ENCODE peak calls at places on chromosomes 6 and 20, in nine cellular contexts. One of them, this sample, is unnamed.

GRCh38 chr6:113847435-113847834 is 9.7 kb upstream of the MARCKS start:
- DNase-seq in cardiac fibroblast: peak
- DNase-seq in Calu3: no peak
- DNase-seq in K562: no peak
- DNase-seq in endothelial cell: no peak
- DNase-seq in adrenal gland: no peak
- DNase-seq in heart left ventricle: no peak
- DNase-seq in epithelial cell of esophagus: peak
- DNase-seq in A549: no peak
- DNase-seq in this sample: no peak

GRCh38 chr6:149271348-149272340 is 45.9 kb upstream of the TAB2 start:
- DNase-seq in K562: no peak
- DNase-seq in epithelial cell of esophagus: no peak
- DNase-seq in A549: no peak
- DNase-seq in cardiac fibroblast: peak
- DNase-seq in endothelial cell: no peak
- DNase-seq in adrenal gland: peak
- DNase-seq in Calu3: no peak
- DNase-seq in heart left ventricle: no peak
- DNase-seq in this sample: no peak

GRCh38 chr6:160065200-160065599 is 56.4 kb upstream of the SLC22A1 start:
- DNase-seq in K562: no peak
- DNase-seq in cardiac fibroblast: no peak
- DNase-seq in A549: no peak
- DNase-seq in Calu3: no peak
- DNase-seq in heart left ventricle: no peak
- DNase-seq in epithelial cell of esophagus: peak
- DNase-seq in endothelial cell: no peak
- DNase-seq in adrenal gland: no peak
- DNase-seq in this sample: no peak

GRCh38 chr6:85516168-85516567 is 66.3 kb downstream of the NT5E start:
- DNase-seq in endothelial cell: no peak
- DNase-seq in adrenal gland: no peak
- DNase-seq in cardiac fibroblast: peak
- DNase-seq in Calu3: no peak
- DNase-seq in K562: no peak
- DNase-seq in epithelial cell of esophagus: peak
- DNase-seq in heart left ventricle: no peak
- DNase-seq in A549: no peak
- DNase-seq in this sample: no peak

GRCh38 chr20:59351148-59352040 is 51.0 kb downstream of the EDN3 start:
- DNase-seq in A549: peak
- DNase-seq in heart left ventricle: no peak
- DNase-seq in Calu3: no peak
- DNase-seq in epithelial cell of esophagus: no peak
- DNase-seq in cardiac fibroblast: no peak
- DNase-seq in endothelial cell: no peak
- DNase-seq in adrenal gland: no peak
- DNase-seq in K562: no peak
- DNase-seq in this sample: no peak

GRCh38 chr6:109991307-109992101 is 13.4 kb downstream of the GPR6 start:
- DNase-seq in heart left ventricle: no peak
- DNase-seq in endothelial cell: no peak
- DNase-seq in Calu3: no peak
- DNase-seq in cardiac fibroblast: no peak
- DNase-seq in epithelial cell of esophagus: no peak
- DNase-seq in adrenal gland: no peak
- DNase-seq in A549: no peak
- DNase-seq in K562: no peak
- DNase-seq in this sample: no peak

GRCh38 chr6:119348308-119349040 is 1.1 kb downstream of the MAN1A1 start:
- DNase-seq in heart left ventricle: peak
- DNase-seq in adrenal gland: peak
- DNase-seq in Calu3: peak
- DNase-seq in epithelial cell of esophagus: peak
- DNase-seq in K562: peak
- DNase-seq in A549: no peak
- DNase-seq in cardiac fibroblast: no peak
- DNase-seq in endothelial cell: peak
- DNase-seq in this sample: peak

GRCh38 chr20:53842301-53843099 is 227.9 kb downstream of the BCAS1 start:
- DNase-seq in heart left ventricle: no peak
- DNase-seq in cardiac fibroblast: no peak
- DNase-seq in Calu3: no peak
- DNase-seq in K562: no peak
- DNase-seq in A549: no peak
- DNase-seq in endothelial cell: no peak
- DNase-seq in adrenal gland: no peak
- DNase-seq in epithelial cell of esophagus: no peak
- DNase-seq in this sample: no peak

GRCh38 chr6:165090206-165090605 is 219.2 kb downstream of the C6orf118 start:
- DNase-seq in adrenal gland: no peak
- DNase-seq in A549: no peak
- DNase-seq in epithelial cell of esophagus: no peak
- DNase-seq in Calu3: no peak
- DNase-seq in heart left ventricle: no peak
- DNase-seq in endothelial cell: no peak
- DNase-seq in K562: no peak
- DNase-seq in cardiac fibroblast: no peak
- DNase-seq in this sample: no peak

GRCh38 chr6:16345449-16346330 is 107.3 kb downstream of the GMPR start:
- DNase-seq in epithelial cell of esophagus: peak
- DNase-seq in endothelial cell: no peak
- DNase-seq in cardiac fibroblast: peak
- DNase-seq in adrenal gland: peak
- DNase-seq in K562: peak
- DNase-seq in Calu3: no peak
- DNase-seq in A549: peak
- DNase-seq in heart left ventricle: no peak
- DNase-seq in this sample: no peak

GRCh38 chr20:10322073-10323012 is 103.7 kb downstream of the SNAP25 start:
- DNase-seq in cardiac fibroblast: no peak
- DNase-seq in endothelial cell: no peak
- DNase-seq in epithelial cell of esophagus: peak
- DNase-seq in K562: no peak
- DNase-seq in Calu3: no peak
- DNase-seq in heart left ventricle: no peak
- DNase-seq in adrenal gland: no peak
- DNase-seq in A549: no peak
- DNase-seq in this sample: no peak

GRCh38 chr6:32947552-32948465 is 5.1 kb downstream of the HLA-DMA start:
- DNase-seq in A549: no peak
- DNase-seq in K562: no peak
- DNase-seq in Calu3: peak
- DNase-seq in epithelial cell of esophagus: peak
- DNase-seq in heart left ventricle: no peak
- DNase-seq in cardiac fibroblast: peak
- DNase-seq in adrenal gland: peak
- DNase-seq in endothelial cell: peak
- DNase-seq in this sample: no peak

GRCh38 chr6:41040101-41040910 is 1.3 kb upstream of the UNC5CL start:
- DNase-seq in cardiac fibroblast: peak
- DNase-seq in K562: peak
- DNase-seq in endothelial cell: no peak
- DNase-seq in A549: peak
- DNase-seq in adrenal gland: peak
- DNase-seq in heart left ventricle: no peak
- DNase-seq in Calu3: peak
- DNase-seq in epithelial cell of esophagus: peak
- DNase-seq in this sample: no peak

GRCh38 chr6:95143408-95144180 is 433.7 kb upstream of the MANEA start:
- DNase-seq in endothelial cell: no peak
- DNase-seq in adrenal gland: no peak
- DNase-seq in cardiac fibroblast: no peak
- DNase-seq in Calu3: no peak
- DNase-seq in A549: no peak
- DNase-seq in epithelial cell of esophagus: no peak
- DNase-seq in heart left ventricle: no peak
- DNase-seq in K562: no peak
- DNase-seq in this sample: no peak

GRCh38 chr20:24684421-24684871 is 215.0 kb downstream of the SYNDIG1 start:
- DNase-seq in Calu3: no peak
- DNase-seq in endothelial cell: no peak
- DNase-seq in K562: no peak
- DNase-seq in adrenal gland: no peak
- DNase-seq in cardiac fibroblast: no peak
- DNase-seq in A549: no peak
- DNase-seq in heart left ventricle: no peak
- DNase-seq in epithelial cell of esophagus: no peak
- DNase-seq in this sample: no peak
- TF ChIP-seq CTCF in Calu3: no peak
- TF ChIP-seq CTCF in endothelial cell: no peak
- TF ChIP-seq CTCF in K562: no peak
- TF ChIP-seq CTCF in adrenal gland: no peak
- TF ChIP-seq CTCF in cardiac fibroblast: no peak
- TF ChIP-seq CTCF in A549: no peak
- TF ChIP-seq CTCF in heart left ventricle: no peak
- TF ChIP-seq CTCF in epithelial cell of esophagus: no peak
- TF ChIP-seq CTCF in this sample: no peak

GRCh38 chr20:24917797-24918578 is 31.1 kb upstream of the CST7 start:
- DNase-seq in Calu3: peak
- DNase-seq in endothelial cell: peak
- DNase-seq in A549: peak
- DNase-seq in epithelial cell of esophagus: peak
- DNase-seq in adrenal gland: peak
- DNase-seq in cardiac fibroblast: peak
- DNase-seq in K562: peak
- DNase-seq in heart left ventricle: peak
- DNase-seq in this sample: peak

GRCh38 chr20:24916412-24916811 is 32.7 kb upstream of the CST7 start:
- DNase-seq in adrenal gland: no peak
- DNase-seq in A549: no peak
- DNase-seq in endothelial cell: no peak
- DNase-seq in Calu3: no peak
- DNase-seq in heart left ventricle: no peak
- DNase-seq in epithelial cell of esophagus: no peak
- DNase-seq in K562: no peak
- DNase-seq in cardiac fibroblast: no peak
- DNase-seq in this sample: no peak

GRCh38 chr20:24917056-24917455 is 32.0 kb upstream of the CST7 start:
- DNase-seq in Calu3: no peak
- DNase-seq in K562: no peak
- DNase-seq in endothelial cell: no peak
- DNase-seq in adrenal gland: no peak
- DNase-seq in epithelial cell of esophagus: no peak
- DNase-seq in A549: no peak
- DNase-seq in cardiac fibroblast: no peak
- DNase-seq in heart left ventricle: no peak
- DNase-seq in this sample: no peak

GRCh38 chr20:24915892-24916291 is 33.2 kb upstream of the CST7 start:
- DNase-seq in A549: no peak
- DNase-seq in heart left ventricle: no peak
- DNase-seq in adrenal gland: no peak
- DNase-seq in epithelial cell of esophagus: no peak
- DNase-seq in endothelial cell: no peak
- DNase-seq in Calu3: no peak
- DNase-seq in cardiac fibroblast: no peak
- DNase-seq in K562: no peak
- DNase-seq in this sample: no peak

DNA sequence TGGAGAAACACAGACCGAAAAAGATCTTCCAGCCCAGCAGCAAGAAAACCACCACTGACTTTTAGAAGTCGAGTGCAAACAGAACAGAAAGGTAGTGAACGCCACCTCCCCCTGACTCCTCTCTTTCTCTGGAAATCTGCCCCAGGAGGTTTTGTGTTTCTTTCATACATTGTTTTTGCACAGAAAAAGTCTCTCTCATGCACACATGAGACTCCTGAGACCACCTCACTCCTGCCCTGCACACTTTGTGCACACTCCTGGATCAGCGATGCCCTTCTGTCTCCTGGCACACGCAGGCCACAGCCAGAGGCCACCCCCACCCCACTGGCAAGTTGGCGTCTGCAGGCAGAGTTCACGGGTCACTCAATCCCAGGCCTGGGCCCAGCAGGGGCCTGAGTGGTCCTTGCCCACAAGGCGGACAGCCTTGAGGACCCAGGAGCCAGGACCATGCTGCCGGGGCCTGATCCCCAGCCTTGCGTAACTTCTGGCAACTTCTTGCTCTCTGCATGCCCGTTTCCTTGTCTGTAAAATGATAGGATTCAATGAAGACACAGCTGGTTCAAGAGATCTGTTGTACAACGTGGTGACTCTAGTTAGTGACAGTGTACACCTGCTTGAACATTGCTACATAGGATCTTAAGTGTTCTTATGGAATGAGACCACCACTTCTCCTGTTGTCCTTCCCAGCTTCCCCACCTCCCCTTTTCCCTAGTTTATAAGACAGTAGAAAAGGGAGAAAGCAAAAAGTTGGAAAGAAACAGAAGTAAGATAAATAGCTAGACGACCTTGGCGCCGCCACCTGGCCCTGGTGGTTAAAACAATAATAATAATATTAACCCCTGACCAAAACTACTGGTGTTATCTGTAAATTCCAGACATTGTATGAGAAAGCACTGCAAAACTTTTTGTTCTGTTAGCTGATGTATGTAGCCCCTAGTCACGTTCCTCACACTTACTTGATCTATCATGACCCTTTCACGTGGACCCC is 30.2 kb upstream of the CST7 start:
- DNase-seq in epithelial cell of esophagus: no peak
- DNase-seq in heart left ventricle: no peak
- DNase-seq in adrenal gland: no peak
- DNase-seq in cardiac fibroblast: no peak
- DNase-seq in endothelial cell: no peak
- DNase-seq in A549: no peak
- DNase-seq in Calu3: no peak
- DNase-seq in K562: no peak
- DNase-seq in this sample: no peak
- TF ChIP-seq CTCF in epithelial cell of esophagus: no peak
- TF ChIP-seq CTCF in heart left ventricle: no peak
- TF ChIP-seq CTCF in adrenal gland: no peak
- TF ChIP-seq CTCF in cardiac fibroblast: no peak
- TF ChIP-seq CTCF in endothelial cell: no peak
- TF ChIP-seq CTCF in A549: no peak
- TF ChIP-seq CTCF in Calu3: no peak
- TF ChIP-seq CTCF in K562: no peak
- TF ChIP-seq CTCF in this sample: no peak

DNA sequence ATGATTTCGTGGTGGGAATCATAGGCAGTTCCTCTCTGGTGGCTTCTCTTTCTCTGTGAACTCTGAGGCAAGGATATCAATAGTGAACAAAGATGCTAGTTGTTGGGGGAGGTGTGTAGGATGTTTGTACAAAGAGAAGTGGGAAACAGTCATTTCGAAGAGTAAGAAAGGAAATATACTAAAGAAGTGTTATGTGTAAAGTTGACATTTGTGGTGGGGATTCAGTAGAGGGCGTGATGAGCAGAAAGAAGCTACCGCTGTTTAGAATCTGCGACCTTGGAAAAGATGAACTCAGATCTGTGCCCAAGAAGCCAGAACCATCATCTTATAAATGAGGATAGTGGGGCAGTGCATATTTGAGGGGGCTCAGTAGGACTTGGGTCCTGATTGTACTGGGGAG is 11.4 kb downstream of the SLC35F1 start:
- DNase-seq in epithelial cell of esophagus: no peak
- DNase-seq in K562: no peak
- DNase-seq in adrenal gland: no peak
- DNase-seq in A549: no peak
- DNase-seq in endothelial cell: no peak
- DNase-seq in heart left ventricle: no peak
- DNase-seq in cardiac fibroblast: no peak
- DNase-seq in Calu3: no peak
- DNase-seq in this sample: no peak
- TF ChIP-seq CTCF in epithelial cell of esophagus: no peak
- TF ChIP-seq CTCF in K562: peak
- TF ChIP-seq CTCF in adrenal gland: no peak
- TF ChIP-seq CTCF in A549: no peak
- TF ChIP-seq CTCF in endothelial cell: no peak
- TF ChIP-seq CTCF in heart left ventricle: no peak
- TF ChIP-seq CTCF in cardiac fibroblast: no peak
- TF ChIP-seq CTCF in Calu3: no peak
- TF ChIP-seq CTCF in this sample: no peak

GRCh38 chr6:168440520-168441433 is at the start of gene SMOC2:
- DNase-seq in A549: no peak
- DNase-seq in adrenal gland: no peak
- DNase-seq in epithelial cell of esophagus: no peak
- DNase-seq in heart left ventricle: no peak
- DNase-seq in endothelial cell: no peak
- DNase-seq in cardiac fibroblast: no peak
- DNase-seq in K562: no peak
- DNase-seq in Calu3: no peak
- DNase-seq in this sample: no peak
- TF ChIP-seq CTCF in A549: no peak
- TF ChIP-seq CTCF in adrenal gland: no peak
- TF ChIP-seq CTCF in epithelial cell of esophagus: no peak
- TF ChIP-seq CTCF in heart left ventricle: no peak
- TF ChIP-seq CTCF in endothelial cell: no peak
- TF ChIP-seq CTCF in cardiac fibroblast: no peak
- TF ChIP-seq CTCF in K562: no peak
- TF ChIP-seq CTCF in Calu3: no peak
- TF ChIP-seq CTCF in this sample: no peak

This sample was measured in progenitor cell of endocrine pancreas.